ENCODE peak calls at places on chromosomes 11 and 22, in eight cellular contexts. One of them, this sample, is unnamed.

GRCh38 chr11:17578296-17578695 is 31.2 kb downstream of the OTOG start:
- DNase-seq in pancreas: no peak
- DNase-seq in psoas muscle: no peak
- DNase-seq in suprapubic skin: no peak
- DNase-seq in ascending aorta: no peak
- DNase-seq in colonic mucosa: no peak
- DNase-seq in transverse colon: no peak
- DNase-seq in upper lobe of right lung: no peak
- DNase-seq in this sample: no peak

GRCh38 chr11:15695096-15695721 is 580.5 kb downstream of the INSC start:
- DNase-seq in pancreas: no peak
- DNase-seq in psoas muscle: no peak
- DNase-seq in suprapubic skin: no peak
- DNase-seq in ascending aorta: no peak
- DNase-seq in colonic mucosa: no peak
- DNase-seq in transverse colon: no peak
- DNase-seq in upper lobe of right lung: no peak
- DNase-seq in this sample: no peak

GRCh38 chr11:77088236-77089003 is 14.2 kb upstream of the OMP start:
- DNase-seq in pancreas: peak; percentile 54
- DNase-seq in psoas muscle: peak; percentile 2
- DNase-seq in suprapubic skin: no peak
- DNase-seq in ascending aorta: no peak
- DNase-seq in colonic mucosa: peak; percentile 81
- DNase-seq in transverse colon: peak; percentile 70
- DNase-seq in upper lobe of right lung: peak; percentile 11
- DNase-seq in this sample: peak; percentile 63

GRCh38 chr22:32698926-32699619 is 102.4 kb upstream of the TIMP3 start:
- DNase-seq in pancreas: no peak
- DNase-seq in psoas muscle: peak; percentile 71
- DNase-seq in suprapubic skin: peak; percentile 83
- DNase-seq in ascending aorta: no peak
- DNase-seq in colonic mucosa: peak; percentile 37
- DNase-seq in transverse colon: peak; percentile 10
- DNase-seq in upper lobe of right lung: no peak
- DNase-seq in this sample: no peak

GRCh38 chr11:7548659-7549283 is 35.0 kb downstream of the PPFIBP2 start:
- DNase-seq in pancreas: peak; percentile 66
- DNase-seq in psoas muscle: no peak
- DNase-seq in suprapubic skin: no peak
- DNase-seq in ascending aorta: no peak
- DNase-seq in colonic mucosa: peak; percentile 63
- DNase-seq in transverse colon: peak; percentile 66
- DNase-seq in upper lobe of right lung: no peak
- DNase-seq in this sample: peak; percentile 71

GRCh38 chr11:41660585-41660984 is 201.1 kb upstream of the LRRC4C start:
- DNase-seq in pancreas: no peak
- DNase-seq in psoas muscle: no peak
- DNase-seq in suprapubic skin: no peak
- DNase-seq in ascending aorta: no peak
- DNase-seq in colonic mucosa: no peak
- DNase-seq in transverse colon: no peak
- DNase-seq in upper lobe of right lung: no peak
- DNase-seq in this sample: no peak

GRCh38 chr11:8928981-8929615 is 3.6 kb downstream of the C11orf16 start:
- DNase-seq in pancreas: no peak
- DNase-seq in psoas muscle: no peak
- DNase-seq in suprapubic skin: no peak
- DNase-seq in ascending aorta: no peak
- DNase-seq in colonic mucosa: no peak
- DNase-seq in transverse colon: no peak
- DNase-seq in upper lobe of right lung: no peak
- DNase-seq in this sample: no peak

GRCh38 chr11:120482149-120482548 is 29.4 kb upstream of the GRIK4 start:
- DNase-seq in pancreas: no peak
- DNase-seq in psoas muscle: no peak
- DNase-seq in suprapubic skin: no peak
- DNase-seq in ascending aorta: no peak
- DNase-seq in colonic mucosa: no peak
- DNase-seq in transverse colon: no peak
- DNase-seq in upper lobe of right lung: no peak
- DNase-seq in this sample: no peak

GRCh38 chr11:129593098-129593497 is 217.4 kb downstream of the BARX2 start:
- DNase-seq in pancreas: no peak
- DNase-seq in psoas muscle: no peak
- DNase-seq in suprapubic skin: no peak
- DNase-seq in ascending aorta: no peak
- DNase-seq in colonic mucosa: no peak
- DNase-seq in transverse colon: no peak
- DNase-seq in upper lobe of right lung: no peak
- DNase-seq in this sample: no peak

GRCh38 chr11:2997406-2997805 is 5.3 kb upstream of the NAP1L4 start:
- DNase-seq in pancreas: peak; percentile 21
- DNase-seq in psoas muscle: no peak
- DNase-seq in suprapubic skin: peak; percentile 44
- DNase-seq in ascending aorta: no peak
- DNase-seq in colonic mucosa: no peak
- DNase-seq in transverse colon: no peak
- DNase-seq in upper lobe of right lung: no peak
- DNase-seq in this sample: no peak

GRCh38 chr22:19716829-19717105 is 2.5 kb downstream of the SEPTIN5 start:
- DNase-seq in pancreas: no peak
- DNase-seq in psoas muscle: peak; percentile 14
- DNase-seq in suprapubic skin: no peak
- DNase-seq in ascending aorta: no peak
- DNase-seq in colonic mucosa: no peak
- DNase-seq in transverse colon: no peak
- DNase-seq in upper lobe of right lung: no peak
- DNase-seq in this sample: no peak

DNA sequence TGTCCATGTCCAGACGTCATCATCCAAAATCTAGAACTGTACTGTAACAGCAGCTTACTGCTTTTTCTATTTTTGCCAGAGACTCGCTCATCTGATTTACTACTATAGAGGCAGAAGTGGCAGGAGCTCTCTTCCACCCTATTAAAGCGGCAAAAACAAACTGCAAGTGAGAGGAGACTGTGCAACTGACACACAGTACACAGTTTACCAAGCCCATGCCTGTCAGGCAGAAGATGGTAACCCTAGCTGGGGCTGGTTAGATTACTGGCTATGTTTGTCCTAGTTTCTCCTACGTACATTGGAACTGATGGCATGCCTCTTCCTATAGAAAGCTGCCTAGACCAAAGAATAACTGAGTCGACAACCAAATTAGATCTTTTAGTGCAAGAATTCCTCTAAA is 51.8 kb downstream of the CELF1 start:
- DNase-seq in pancreas: no peak
- DNase-seq in psoas muscle: no peak
- DNase-seq in suprapubic skin: no peak
- DNase-seq in ascending aorta: no peak
- DNase-seq in colonic mucosa: no peak
- DNase-seq in transverse colon: no peak
- DNase-seq in upper lobe of right lung: no peak
- DNase-seq in this sample: no peak
- H3K4me1 ChIP-seq in pancreas: peaks cover 13% of the 10 kb centered on the region
- H3K4me1 ChIP-seq in psoas muscle: peaks cover 62% of the 10 kb centered on the region
- H3K4me1 ChIP-seq in suprapubic skin: peaks cover 37% of the 10 kb centered on the region
- H3K4me1 ChIP-seq in ascending aorta: peaks cover 17% of the 10 kb centered on the region
- H3K4me1 ChIP-seq in colonic mucosa: no peaks in the 10 kb centered on the region
- H3K4me1 ChIP-seq in transverse colon: peaks cover 71% of the 10 kb centered on the region
- H3K4me1 ChIP-seq in upper lobe of right lung: peaks cover 36% of the 10 kb centered on the region
- H3K4me1 ChIP-seq in this sample: no peaks in the 10 kb centered on the region

GRCh38 chr22:50081426-50082196 is 3.6 kb downstream of the MLC1 start:
- DNase-seq in pancreas: no peak
- DNase-seq in psoas muscle: no peak
- DNase-seq in suprapubic skin: no peak
- DNase-seq in ascending aorta: no peak
- DNase-seq in colonic mucosa: no peak
- DNase-seq in transverse colon: no peak
- DNase-seq in upper lobe of right lung: no peak
- DNase-seq in this sample: no peak

GRCh38 chr22:50082197-50082715 is 3.0 kb downstream of the MLC1 start:
- DNase-seq in pancreas: no peak
- DNase-seq in psoas muscle: no peak
- DNase-seq in suprapubic skin: no peak
- DNase-seq in ascending aorta: no peak
- DNase-seq in colonic mucosa: no peak
- DNase-seq in transverse colon: no peak
- DNase-seq in upper lobe of right lung: no peak
- DNase-seq in this sample: no peak

GRCh38 chr22:50078761-50079160 is 6.5 kb downstream of the MLC1 start:
- DNase-seq in pancreas: no peak
- DNase-seq in psoas muscle: no peak
- DNase-seq in suprapubic skin: no peak
- DNase-seq in ascending aorta: no peak
- DNase-seq in colonic mucosa: no peak
- DNase-seq in transverse colon: no peak
- DNase-seq in upper lobe of right lung: no peak
- DNase-seq in this sample: peak; percentile 62

GRCh38 chr22:50078246-50078645 is 7.0 kb downstream of the MLC1 start:
- DNase-seq in pancreas: no peak
- DNase-seq in psoas muscle: no peak
- DNase-seq in suprapubic skin: no peak
- DNase-seq in ascending aorta: no peak
- DNase-seq in colonic mucosa: no peak
- DNase-seq in transverse colon: no peak
- DNase-seq in upper lobe of right lung: no peak
- DNase-seq in this sample: no peak

DNA sequence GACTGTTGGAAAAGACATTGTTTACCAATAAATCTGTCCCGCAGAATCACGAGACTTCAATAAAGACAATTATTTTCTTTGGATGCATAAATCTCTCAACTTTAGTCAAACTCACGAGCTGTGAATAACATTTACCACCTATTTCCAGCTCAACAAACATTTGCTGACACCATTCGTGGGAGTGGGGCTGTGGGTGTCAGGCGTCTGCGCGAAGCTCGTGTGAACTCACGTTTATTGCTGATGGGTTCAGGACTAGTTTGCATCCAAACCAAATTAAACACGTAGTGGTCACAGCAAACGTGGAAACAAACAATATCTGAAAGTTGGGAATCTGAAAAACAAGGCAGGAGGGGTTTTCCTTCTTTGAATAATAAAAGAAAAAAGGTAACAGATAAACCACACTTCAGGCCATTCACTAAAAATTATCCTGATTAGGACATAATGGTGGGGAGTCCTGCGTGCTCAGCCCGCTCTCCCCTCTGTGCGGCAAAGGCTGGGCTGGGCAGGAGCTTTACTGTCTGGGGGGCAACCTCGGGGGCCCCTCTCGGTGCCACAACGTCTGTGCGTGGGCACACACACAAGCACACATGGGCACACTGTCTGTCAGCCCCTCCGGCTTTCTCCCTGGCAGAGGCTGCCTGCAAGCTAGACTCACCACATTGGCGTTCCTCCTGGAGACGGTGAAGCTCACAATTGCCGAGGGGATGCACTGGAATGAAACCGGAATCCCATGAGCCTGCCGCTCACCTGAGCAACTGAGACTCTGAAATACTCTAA is 5.3 kb downstream of the MLC1 start:
- DNase-seq in pancreas: no peak
- DNase-seq in psoas muscle: no peak
- DNase-seq in suprapubic skin: no peak
- DNase-seq in ascending aorta: no peak
- DNase-seq in colonic mucosa: no peak
- DNase-seq in transverse colon: no peak
- DNase-seq in upper lobe of right lung: no peak
- DNase-seq in this sample: no peak
- H3K4me3 ChIP-seq in pancreas: no peak overlapping the region
- H3K4me3 ChIP-seq in psoas muscle: no peak overlapping the region
- H3K4me3 ChIP-seq in suprapubic skin: no peak overlapping the region
- H3K4me3 ChIP-seq in ascending aorta: no peak overlapping the region
- H3K4me3 ChIP-seq in colonic mucosa: no peak overlapping the region
- H3K4me3 ChIP-seq in transverse colon: no peak overlapping the region
- H3K4me3 ChIP-seq in upper lobe of right lung: no peak overlapping the region
- H3K4me3 ChIP-seq in this sample: no peak overlapping the region

GRCh38 chr22:22935056-22935545 is 47.5 kb downstream of the IGLL5 start:
- DNase-seq in pancreas: no peak
- DNase-seq in psoas muscle: peak; percentile 1
- DNase-seq in suprapubic skin: no peak
- DNase-seq in ascending aorta: no peak
- DNase-seq in colonic mucosa: no peak
- DNase-seq in transverse colon: no peak
- DNase-seq in upper lobe of right lung: no peak
- DNase-seq in this sample: no peak
- H3K4me1 ChIP-seq in pancreas: no peaks in the 10 kb centered on the region
- H3K4me1 ChIP-seq in psoas muscle: no peaks in the 10 kb centered on the region
- H3K4me1 ChIP-seq in suprapubic skin: no peaks in the 10 kb centered on the region
- H3K4me1 ChIP-seq in ascending aorta: no peaks in the 10 kb centered on the region
- H3K4me1 ChIP-seq in colonic mucosa: no peaks in the 10 kb centered on the region
- H3K4me1 ChIP-seq in transverse colon: no peaks in the 10 kb centered on the region
- H3K4me1 ChIP-seq in upper lobe of right lung: peaks cover 4% of the 10 kb centered on the region
- H3K4me1 ChIP-seq in this sample: no peaks in the 10 kb centered on the region

GRCh38 chr22:31662668-31663037 is 638 bp upstream of the PISD start:
- DNase-seq in pancreas: no peak
- DNase-seq in psoas muscle: no peak
- DNase-seq in suprapubic skin: no peak
- DNase-seq in ascending aorta: no peak
- DNase-seq in colonic mucosa: peak; percentile 34
- DNase-seq in transverse colon: no peak
- DNase-seq in upper lobe of right lung: no peak
- DNase-seq in this sample: no peak
- H3K4me3 ChIP-seq in pancreas: peak overlapping the region; percentile 95
- H3K4me3 ChIP-seq in psoas muscle: peak overlapping the region; percentile 99
- H3K4me3 ChIP-seq in suprapubic skin: peak overlapping the region; percentile 97
- H3K4me3 ChIP-seq in ascending aorta: peak overlapping the region; percentile 85
- H3K4me3 ChIP-seq in colonic mucosa: peak overlapping the region; percentile 82
- H3K4me3 ChIP-seq in transverse colon: peak overlapping the region; percentile 63
- H3K4me3 ChIP-seq in upper lobe of right lung: peak overlapping the region; percentile 96
- H3K4me3 ChIP-seq in this sample: peak overlapping the region; percentile 88